ENCODE peak calls at places on chromosome 12, in four cellular contexts. D is NB4, Z is endothelial cell of umbilical vein, A is K562. X is an unnamed sample.

GRCh38 chr12:31589582-31589895 is 1.4 kb downstream of the DENND5B start:
- DNase-seq in Z (peak; percentile 83), A (no peak), D (no peak), X (no peak)

GRCh38 chr12:14795028-14795448 is 8.2 kb downstream of the WBP11 start:
- DNase-seq in A (no peak), Z (no peak), D (no peak), X (no peak)

GRCh38 chr12:82651489-82651888 is 35.2 kb upstream of the TMTC2 start:
- DNase-seq in Z (no peak), D (no peak), A (no peak), X (peak; percentile 81)

GRCh38 chr12:50925342-50925651 is 27.0 kb upstream of the HIGD1C start:
- DNase-seq in D (peak; percentile 45), Z (no peak), A (no peak), X (no peak)

GRCh38 chr12:108629824-108630476 is 3.7 kb downstream of the SELPLG start:
- DNase-seq in Z (peak; percentile 70), D (peak; percentile 70), A (peak; percentile 84), X (peak; percentile 58)

GRCh38 chr12:6538420-6539275 is 4.3 kb downstream of the GAPDH start:
- DNase-seq in Z (no peak), D (peak; percentile 73), A (no peak), X (peak; percentile 67)

GRCh38 chr12:78793491-78793890 is 71.1 kb upstream of the SYT1 start:
- DNase-seq in Z (no peak), D (no peak), A (no peak), X (no peak)

GRCh38 chr12:11771895-11772502 is 122.5 kb downstream of the ETV6 start:
- DNase-seq in Z (no peak), A (no peak), D (no peak), X (no peak)

GRCh38 chr12:88834226-88834625 is 254.0 kb upstream of the KITLG start:
- DNase-seq in D (no peak), Z (no peak), A (no peak), X (no peak)

GRCh38 chr12:91763654-91764439 is 381.8 kb downstream of the BTG1 start:
- DNase-seq in A (no peak), Z (no peak), D (no peak), X (no peak)

GRCh38 chr12:87383705-87384104 is 645.5 kb downstream of the C12orf50 start:
- DNase-seq in D (no peak), A (no peak), Z (no peak), X (no peak)

GRCh38 chr12:117188961-117189724 is 1.1 kb downstream of the FBXO21 start:
- DNase-seq in A (no peak), D (no peak), Z (peak; percentile 31), X (no peak)

GRCh38 chr12:83954939-83955601 is 957.5 kb downstream of the SLC6A15 start:
- DNase-seq in A (no peak), Z (no peak), D (peak; percentile 7), X (peak; percentile 12)

GRCh38 chr12:119181202-119181601 is 2.5 kb downstream of the HSPB8 start:
- DNase-seq in Z (no peak), A (no peak), D (no peak), X (no peak)

GRCh38 chr12:31120392-31121008 is 46.8 kb downstream of the DDX11 start:
- DNase-seq in Z (no peak), D (no peak), A (no peak), X (no peak)

GRCh38 chr12:117646595-117646994 is 285.2 kb upstream of the NOS1 start:
- DNase-seq in Z (no peak), D (no peak), A (no peak), X (no peak)

GRCh38 chr12:128644664-128645296 is 179.0 kb downstream of the SLC15A4 start:
- DNase-seq in D (peak; percentile 42), Z (no peak), A (peak; percentile 61), X (peak; percentile 19)

GRCh38 chr12:68805592-68806120 is 2.3 kb upstream of the MDM2 start:
- DNase-seq in A (no peak), Z (no peak), D (no peak), X (no peak)

GRCh38 chr12:7934560-7935463 is 1.2 kb downstream of the SLC2A3 start:
- DNase-seq in A (no peak), Z (peak; percentile 7), D (peak; percentile 14), X (no peak)

GRCh38 chr12:3032770-3033537 is 44.2 kb upstream of the TSPAN9 start:
- DNase-seq in A (no peak), D (no peak), Z (peak; percentile 85), X (no peak)

GRCh38 chr12:109932878-109933503 is 32.9 kb downstream of the TCHP start:
- DNase-seq in A (no peak), Z (no peak), D (no peak), X (no peak)

GRCh38 chr12:31491819-31492598 is 98.9 kb downstream of the DENND5B start:
- DNase-seq in Z (peak; percentile 94), D (no peak), A (no peak), X (peak; percentile 29)

GRCh38 chr12:62866451-62867082 is 68.4 kb downstream of the PPM1H start:
- DNase-seq in Z (peak; percentile 65), A (no peak), D (no peak), X (peak; percentile 85)

GRCh38 chr12:75756771-75757170 is 245.4 kb upstream of the KRR1 start:
- DNase-seq in Z (no peak), A (no peak), D (no peak), X (no peak)

GRCh38 chr12:26030371-26030770 is 71.9 kb downstream of the RASSF8 start:
- DNase-seq in Z (no peak), D (no peak), A (no peak), X (no peak)

GRCh38 chr12:91604897-91605296 is 422.3 kb upstream of the DCN start:
- DNase-seq in D (no peak), Z (peak; percentile 6), A (no peak), X (no peak)

GRCh38 chr12:48998497-48999353 is 450 bp downstream of the DDN start:
- DNase-seq in A (peak; percentile 59), D (peak; percentile 75), Z (no peak), X (peak; percentile 60)

GRCh38 chr12:106030210-106031175 is 108.3 kb downstream of the NUAK1 start:
- DNase-seq in Z (peak; percentile 83), A (no peak), D (peak; percentile 83), X (peak; percentile 83)

GRCh38 chr12:5379737-5380496 is 52.0 kb upstream of the NTF3 start:
- DNase-seq in A (no peak), D (no peak), Z (no peak), X (no peak)

GRCh38 chr12:78229491-78230209 is 399.0 kb downstream of the NAV3 start:
- DNase-seq in D (peak; percentile 59), Z (peak; percentile 47), A (peak; percentile 16), X (peak; percentile 4)

GRCh38 chr12:95248604-95249355 is 31.2 kb downstream of the VEZT start:
- DNase-seq in D (no peak), A (no peak), Z (peak; percentile 18), X (no peak)

GRCh38 chr12:49068879-49069506 is 786 bp downstream of the RHEBL1 start:
- DNase-seq in Z (no peak), A (no peak), D (no peak), X (no peak)

GRCh38 chr12:6533653-6534157 is 612 bp upstream of the GAPDH start:
- DNase-seq in Z (peak; percentile 62), D (peak; percentile 94), A (peak; percentile 54), X (peak; percentile 95)

DNA sequence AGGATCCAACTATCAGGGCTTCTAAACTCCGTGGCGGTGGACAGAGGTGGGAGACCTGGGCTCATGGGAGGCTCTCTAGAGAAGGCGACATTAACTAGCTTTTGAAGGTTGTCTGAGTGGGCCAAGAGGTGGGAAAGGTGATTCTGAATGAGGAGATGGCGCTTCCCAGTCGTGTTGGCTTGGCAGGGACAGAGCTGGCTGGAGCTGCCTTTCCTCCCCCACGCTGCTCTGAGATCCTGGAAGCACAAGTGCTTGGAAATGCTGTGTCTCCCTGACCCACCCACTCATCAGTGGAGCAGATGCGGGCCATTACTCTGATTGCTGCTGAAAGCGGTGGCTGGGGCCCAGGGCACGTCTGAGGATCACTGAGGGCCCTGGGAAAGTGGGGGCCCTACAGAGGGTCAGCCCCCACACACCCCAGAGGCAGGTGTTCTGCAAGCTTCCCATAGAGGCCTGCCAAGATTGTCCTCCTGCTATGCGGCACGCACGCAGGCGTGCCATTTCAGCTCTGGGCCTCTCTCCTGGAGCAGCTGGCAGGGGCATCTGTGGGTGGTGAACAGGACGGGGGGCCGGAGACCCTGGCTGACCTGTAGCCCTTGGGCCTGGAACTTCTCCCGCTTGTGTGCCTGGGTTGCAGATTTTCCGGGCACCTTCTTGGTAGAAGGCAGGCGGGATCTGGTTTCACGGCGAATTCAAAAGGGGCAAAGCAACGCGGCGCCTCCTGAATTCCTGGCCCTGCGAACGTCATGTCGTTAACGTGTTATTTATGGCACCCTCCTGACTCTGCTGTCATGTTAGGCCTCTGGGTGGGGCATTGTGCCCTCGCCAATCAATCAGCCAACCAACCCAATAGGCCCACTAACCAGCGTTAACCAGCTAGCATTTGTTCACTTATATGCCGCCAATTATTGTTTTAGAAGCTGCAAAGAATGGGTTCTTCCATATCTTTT is 133.8 kb upstream of the TBX3 start:
- DNase-seq in Z (no peak), D (no peak), A (no peak), X (no peak)
- TF ChIP-seq MYC in Z (no peak), D (no peak), A (no peak), X (no peak)

DNA sequence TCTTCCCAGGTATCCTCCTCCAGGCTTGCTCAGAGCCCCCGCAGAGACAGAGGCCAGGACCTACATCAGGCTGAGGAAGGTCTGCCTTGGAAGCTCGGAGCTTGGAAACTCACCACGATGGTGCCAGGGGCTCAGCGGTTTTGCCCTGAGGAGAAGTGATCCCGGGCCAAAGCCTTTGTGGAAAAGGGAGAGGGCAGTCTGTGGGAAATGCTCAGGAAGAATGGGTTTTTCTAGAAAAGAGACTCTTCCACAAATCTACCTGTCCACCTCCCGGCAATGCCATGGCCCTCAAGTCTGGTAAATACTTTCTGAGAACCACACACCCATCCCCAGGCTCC is 8.0 kb downstream of the KRT2 start:
- DNase-seq in A (no peak), D (no peak), Z (no peak), X (no peak)
- TF ChIP-seq MYC in A (no peak), D (no peak), Z (no peak), X (no peak)

DNA sequence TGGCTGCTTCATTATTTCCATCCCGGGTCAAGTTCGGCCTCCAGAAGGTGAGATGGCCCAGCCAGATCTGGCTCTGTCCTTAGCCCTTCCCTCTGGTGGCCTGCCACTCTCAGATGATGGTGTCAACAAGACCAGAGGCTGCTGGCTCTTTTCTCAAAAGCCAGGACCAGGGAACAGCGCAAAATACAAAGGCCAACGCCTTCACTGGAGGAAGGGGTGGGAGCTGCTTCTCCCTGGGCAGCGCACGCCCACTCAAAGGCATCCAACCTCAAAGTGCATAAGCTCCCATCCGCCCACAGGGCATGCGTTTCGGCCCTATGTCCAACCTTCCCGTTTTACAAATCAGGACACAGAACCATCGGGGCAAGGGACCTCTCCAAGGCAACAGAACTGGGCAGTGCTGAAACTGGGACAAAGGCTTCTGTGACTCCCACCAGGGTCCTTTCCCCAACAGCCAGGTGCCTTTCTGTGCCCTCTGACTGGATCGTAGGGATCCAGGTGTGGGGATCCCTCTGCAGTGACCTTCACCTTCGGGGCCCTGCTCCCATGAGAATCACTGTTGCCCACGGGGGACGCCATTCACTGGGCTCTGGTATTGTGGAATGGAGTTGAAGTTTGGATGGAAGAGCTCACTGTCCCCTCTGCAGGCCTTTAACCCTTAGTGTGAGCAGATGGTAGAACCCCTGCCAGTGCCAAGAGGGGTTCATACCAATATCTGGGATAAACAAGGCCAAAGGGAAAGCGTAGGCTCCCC is 76.8 kb downstream of the NINJ2 start:
- DNase-seq in Z (no peak), A (no peak), D (no peak), X (no peak)
- TF ChIP-seq MYC in Z (no peak), A (no peak), D (no peak), X (no peak)

GRCh38 chr12:57127101-57127709 is 1.1 kb upstream of the LRP1 start:
- DNase-seq in Z (no peak), D (peak; percentile 59), A (peak; percentile 69), X (peak; percentile 79)
- TF ChIP-seq MYC in Z (no peak), D (no peak), A (peak; percentile 68), X (no peak)

X was measured in A549.